ENCODE peak calls at places on chromosome 14, in four cellular contexts. Z, U, W and K are unnamed samples.

GRCh38 chr14:74952697-74953484 is 2.5 kb downstream of the PGF start:
- DNase-seq in Z (no peak), U (no peak), W (no peak), K (no peak)

GRCh38 chr14:50812856-50813543 is 18.0 kb downstream of the NIN start:
- DNase-seq in Z (no peak), U (no peak), W (no peak), K (no peak)

GRCh38 chr14:75531660-75532317 is 9.5 kb downstream of the BATF start:
- DNase-seq in Z (no peak), U (peak), W (no peak), K (no peak)

GRCh38 chr14:81001447-81001846 is 46.0 kb downstream of the TSHR start:
- DNase-seq in Z (no peak), U (no peak), W (no peak), K (no peak)

GRCh38 chr14:44700184-44700583 is 193.1 kb upstream of the FSCB start:
- DNase-seq in Z (no peak), U (peak), W (no peak), K (no peak)

GRCh38 chr14:35696119-35696518 is 113.0 kb downstream of the RALGAPA1 start:
- DNase-seq in Z (no peak), U (no peak), W (no peak), K (no peak)

GRCh38 chr14:88933203-88933602 is 108.8 kb downstream of the TTC8 start:
- DNase-seq in Z (no peak), U (no peak), W (no peak), K (no peak)

GRCh38 chr14:20681348-20682126 is 2.8 kb upstream of the RNASE4 start:
- DNase-seq in Z (peak), U (peak), W (peak), K (peak)

GRCh38 chr14:61468063-61468825 is 146.9 kb downstream of the PRKCH start:
- DNase-seq in Z (no peak), U (no peak), W (no peak), K (peak)
- H3K27ac ChIP-seq in Z (no peak), U (no peak), W (no peak), K (no peak)

GRCh38 chr14:92336363-92336762 is 13.4 kb downstream of the SLC24A4 start:
- DNase-seq in Z (no peak), U (no peak), W (no peak), K (no peak)
- H3K27ac ChIP-seq in Z (no peak), U (no peak), W (no peak), K (no peak)

DNA sequence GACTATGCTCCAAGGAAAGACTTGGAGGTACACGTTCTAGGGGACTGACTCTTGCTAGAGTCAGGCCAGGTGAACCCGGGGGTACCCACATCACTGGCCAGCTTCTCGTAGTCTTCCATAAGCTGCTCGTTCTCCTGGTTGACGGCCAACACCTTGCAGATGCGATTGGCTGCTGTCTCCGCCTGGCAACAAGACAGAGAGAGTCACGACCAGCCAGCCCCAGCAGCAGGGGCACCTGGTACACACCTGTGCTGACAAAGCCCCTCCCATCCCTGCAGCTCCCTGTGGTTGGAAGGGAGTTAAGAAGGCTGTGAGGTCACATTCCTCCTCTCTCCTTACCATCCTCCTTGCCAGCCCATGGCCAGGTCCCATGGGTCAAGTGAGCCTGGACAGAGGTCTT is 85.5 kb downstream of the ACTN1 start:
- DNase-seq in Z (no peak), U (no peak), W (no peak), K (no peak)
- H3K27ac ChIP-seq in Z (peak), U (no peak), W (no peak), K (no peak)

GRCh38 chr14:100246136-100246535 is 7.2 kb downstream of the YY1 start:
- DNase-seq in Z (peak), U (no peak), W (no peak), K (peak)
- H3K27ac ChIP-seq in Z (peak), U (no peak), W (peak), K (peak)